ENCODE peak calls at places on chromosome 6, in nine cellular contexts. X, J, S, Y, P, G, Q, F and M are unnamed samples.

GRCh38 chr6:44247338-44248302 is 719 bp downstream of the HSP90AB1 start:
- DNase-seq in X (peak), J (peak), S (peak), Y (no peak), P (peak), G (peak), Q (peak), F (no peak), M (peak)

GRCh38 chr6:2471474-2471873 is 226.1 kb upstream of the GMDS start:
- DNase-seq in X (no peak), J (no peak), S (no peak), Y (no peak), P (no peak), G (no peak), Q (no peak), F (no peak), M (no peak)

GRCh38 chr6:126913658-126914057 is 204.8 kb upstream of the RSPO3 start:
- DNase-seq in X (no peak), J (no peak), S (no peak), Y (no peak), P (no peak), G (no peak), Q (no peak), F (no peak), M (no peak)

GRCh38 chr6:39938773-39939381 is 4.6 kb upstream of the MOCS1 start:
- DNase-seq in X (no peak), J (no peak), S (no peak), Y (no peak), P (no peak), G (no peak), Q (no peak), F (no peak), M (no peak)

GRCh38 chr6:87139236-87139635 is 16.1 kb upstream of the ZNF292 start:
- DNase-seq in X (peak), J (no peak), S (no peak), Y (peak), P (peak), G (no peak), Q (no peak), F (no peak), M (peak)

GRCh38 chr6:42786525-42786985 is 4.7 kb downstream of the BICRAL start:
- DNase-seq in X (no peak), J (no peak), S (no peak), Y (no peak), P (no peak), G (no peak), Q (no peak), F (no peak), M (no peak)

GRCh38 chr6:56570434-56571359 is 72.0 kb downstream of the DST start:
- DNase-seq in X (no peak), J (no peak), S (no peak), Y (peak), P (peak), G (no peak), Q (no peak), F (no peak), M (no peak)

GRCh38 chr6:144908004-144908403 is 622.9 kb downstream of the UTRN start:
- DNase-seq in X (no peak), J (no peak), S (no peak), Y (no peak), P (no peak), G (no peak), Q (no peak), F (no peak), M (no peak)

GRCh38 chr6:158686791-158687381 is 37.0 kb downstream of the SYTL3 start:
- DNase-seq in X (no peak), J (peak), S (no peak), Y (no peak), P (no peak), G (no peak), Q (no peak), F (no peak), M (no peak)

GRCh38 chr6:99711925-99712324 is 105.3 kb downstream of the PRDM13 start:
- DNase-seq in X (no peak), J (no peak), S (no peak), Y (no peak), P (no peak), G (peak), Q (no peak), F (no peak), M (no peak)

GRCh38 chr6:126268087-126268486 is 71.8 kb upstream of the CENPW start:
- DNase-seq in X (no peak), J (no peak), S (no peak), Y (no peak), P (peak), G (no peak), Q (no peak), F (no peak), M (no peak)

GRCh38 chr6:140043357-140043756 is 668.9 kb upstream of the CITED2 start:
- DNase-seq in X (no peak), J (no peak), S (no peak), Y (peak), P (no peak), G (no peak), Q (no peak), F (peak), M (no peak)

GRCh38 chr6:36268478-36269248 is 1.2 kb upstream of the PNPLA1 start:
- DNase-seq in X (no peak), J (no peak), S (no peak), Y (no peak), P (no peak), G (no peak), Q (no peak), F (no peak), M (no peak)

GRCh38 chr6:118892248-118893094 is 1.5 kb upstream of the ASF1A start:
- DNase-seq in X (no peak), J (no peak), S (no peak), Y (no peak), P (no peak), G (no peak), Q (no peak), F (no peak), M (no peak)

GRCh38 chr6:126625019-126625418 is 285.1 kb downstream of the CENPW start:
- DNase-seq in X (no peak), J (no peak), S (no peak), Y (no peak), P (no peak), G (no peak), Q (no peak), F (no peak), M (peak)

GRCh38 chr6:79005024-79005423 is 73.0 kb downstream of the PHIP start:
- DNase-seq in X (no peak), J (no peak), S (no peak), Y (no peak), P (no peak), G (no peak), Q (no peak), F (no peak), M (no peak)

GRCh38 chr6:151088599-151088935 is 151.2 kb upstream of the AKAP12 start:
- DNase-seq in X (no peak), J (no peak), S (no peak), Y (no peak), P (no peak), G (no peak), Q (no peak), F (no peak), M (no peak)

GRCh38 chr6:40510442-40510841 is 76.7 kb downstream of the LRFN2 start:
- DNase-seq in X (no peak), J (no peak), S (no peak), Y (no peak), P (peak), G (no peak), Q (no peak), F (no peak), M (no peak)

GRCh38 chr6:33787954-33788693 is 806 bp downstream of the LEMD2 start:
- DNase-seq in X (peak), J (peak), S (peak), Y (peak), P (peak), G (peak), Q (peak), F (peak), M (peak)

GRCh38 chr6:150418825-150419594 is 50.2 kb downstream of the IYD start:
- DNase-seq in X (peak), J (peak), S (peak), Y (peak), P (peak), G (peak), Q (peak), F (no peak), M (peak)

GRCh38 chr6:88166901-88167624 is 916 bp upstream of the CNR1 start:
- DNase-seq in X (no peak), J (no peak), S (no peak), Y (no peak), P (peak), G (peak), Q (peak), F (no peak), M (peak)

GRCh38 chr6:106488494-106489369 is 128.2 kb downstream of the CRYBG1 start:
- DNase-seq in X (no peak), J (no peak), S (no peak), Y (no peak), P (no peak), G (no peak), Q (no peak), F (no peak), M (no peak)

GRCh38 chr6:22147469-22147815 is 149.4 kb downstream of the PRL start:
- DNase-seq in X (no peak), J (no peak), S (no peak), Y (no peak), P (no peak), G (no peak), Q (no peak), F (no peak), M (no peak)

GRCh38 chr6:64736421-64736950 is 970.5 kb downstream of the EYS start:
- DNase-seq in X (no peak), J (no peak), S (no peak), Y (no peak), P (no peak), G (no peak), Q (no peak), F (no peak), M (no peak)

GRCh38 chr6:167471548-167471930 is 146.7 kb downstream of the TTLL2 start:
- DNase-seq in X (no peak), J (no peak), S (no peak), Y (no peak), P (no peak), G (no peak), Q (no peak), F (no peak), M (no peak)

GRCh38 chr6:40295251-40295949 is 291.8 kb downstream of the LRFN2 start:
- DNase-seq in X (no peak), J (no peak), S (no peak), Y (no peak), P (no peak), G (no peak), Q (no peak), F (no peak), M (no peak)

GRCh38 chr6:64013061-64013410 is 377.4 kb downstream of the PHF3 start:
- DNase-seq in X (no peak), J (no peak), S (no peak), Y (no peak), P (peak), G (no peak), Q (no peak), F (no peak), M (no peak)

GRCh38 chr6:8047466-8048292 is 16.5 kb downstream of the BLOC1S5 start:
- DNase-seq in X (no peak), J (no peak), S (no peak), Y (no peak), P (no peak), G (no peak), Q (no peak), F (no peak), M (no peak)

GRCh38 chr6:126377594-126378153 is 37.8 kb downstream of the CENPW start:
- DNase-seq in X (no peak), J (no peak), S (no peak), Y (no peak), P (no peak), G (no peak), Q (no peak), F (no peak), M (no peak)

GRCh38 chr6:85676086-85676729 is 33.5 kb upstream of the SYNCRIP start:
- DNase-seq in X (no peak), J (no peak), S (no peak), Y (no peak), P (no peak), G (no peak), Q (no peak), F (no peak), M (no peak)

GRCh38 chr6:154367333-154367732 is 10.7 kb upstream of the IPCEF1 start:
- DNase-seq in X (no peak), J (no peak), S (no peak), Y (no peak), P (no peak), G (no peak), Q (no peak), F (no peak), M (no peak)

GRCh38 chr6:163455553-163455952 is 41.0 kb downstream of the QKI start:
- DNase-seq in X (no peak), J (no peak), S (no peak), Y (no peak), P (no peak), G (no peak), Q (no peak), F (no peak), M (no peak)

GRCh38 chr6:24910331-24910849 is 25.4 kb downstream of the RIPOR2 start:
- DNase-seq in X (peak), J (no peak), S (no peak), Y (no peak), P (peak), G (peak), Q (no peak), F (no peak), M (peak)

GRCh38 chr6:121395736-121396135 is 39.7 kb upstream of the GJA1 start:
- DNase-seq in X (no peak), J (no peak), S (no peak), Y (no peak), P (no peak), G (no peak), Q (no peak), F (no peak), M (no peak)

GRCh38 chr6:144953552-144954240 is 668.6 kb downstream of the UTRN start:
- DNase-seq in X (peak), J (no peak), S (no peak), Y (no peak), P (no peak), G (no peak), Q (no peak), F (no peak), M (no peak)

GRCh38 chr6:108535079-108535742 is 25.5 kb upstream of the FOXO3 start:
- DNase-seq in X (no peak), J (no peak), S (no peak), Y (no peak), P (no peak), G (no peak), Q (no peak), F (no peak), M (no peak)
- TF ChIP-seq CTCF in X (no peak), J (no peak), S (no peak), Y (no peak), P (no peak), G (no peak), Q (no peak), F (no peak), M (no peak)

DNA sequence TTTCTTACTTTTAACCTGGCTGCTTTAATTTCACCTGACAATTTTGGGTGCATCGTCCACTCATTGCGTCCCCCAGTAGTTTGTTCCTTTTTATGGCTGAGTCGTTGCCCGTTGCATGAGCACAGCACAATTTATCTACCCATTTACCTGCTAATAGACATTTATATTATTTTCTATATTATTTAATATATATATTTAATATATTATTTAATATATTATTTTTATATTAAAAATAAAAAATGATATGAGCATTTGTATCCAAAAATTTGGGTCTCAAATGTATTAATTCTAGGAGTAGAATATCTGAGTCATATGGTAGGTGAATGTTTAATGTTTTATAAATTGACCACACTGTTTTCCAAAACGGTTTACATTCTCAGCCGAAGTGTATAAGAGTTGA is 300.2 kb downstream of the THBS2 start:
- DNase-seq in X (no peak), J (no peak), S (no peak), Y (no peak), P (no peak), G (no peak), Q (no peak), F (no peak), M (no peak)
- TF ChIP-seq CTCF in X (no peak), J (no peak), S (no peak), Y (no peak), P (no peak), G (no peak), Q (no peak), F (no peak), M (no peak)

DNA sequence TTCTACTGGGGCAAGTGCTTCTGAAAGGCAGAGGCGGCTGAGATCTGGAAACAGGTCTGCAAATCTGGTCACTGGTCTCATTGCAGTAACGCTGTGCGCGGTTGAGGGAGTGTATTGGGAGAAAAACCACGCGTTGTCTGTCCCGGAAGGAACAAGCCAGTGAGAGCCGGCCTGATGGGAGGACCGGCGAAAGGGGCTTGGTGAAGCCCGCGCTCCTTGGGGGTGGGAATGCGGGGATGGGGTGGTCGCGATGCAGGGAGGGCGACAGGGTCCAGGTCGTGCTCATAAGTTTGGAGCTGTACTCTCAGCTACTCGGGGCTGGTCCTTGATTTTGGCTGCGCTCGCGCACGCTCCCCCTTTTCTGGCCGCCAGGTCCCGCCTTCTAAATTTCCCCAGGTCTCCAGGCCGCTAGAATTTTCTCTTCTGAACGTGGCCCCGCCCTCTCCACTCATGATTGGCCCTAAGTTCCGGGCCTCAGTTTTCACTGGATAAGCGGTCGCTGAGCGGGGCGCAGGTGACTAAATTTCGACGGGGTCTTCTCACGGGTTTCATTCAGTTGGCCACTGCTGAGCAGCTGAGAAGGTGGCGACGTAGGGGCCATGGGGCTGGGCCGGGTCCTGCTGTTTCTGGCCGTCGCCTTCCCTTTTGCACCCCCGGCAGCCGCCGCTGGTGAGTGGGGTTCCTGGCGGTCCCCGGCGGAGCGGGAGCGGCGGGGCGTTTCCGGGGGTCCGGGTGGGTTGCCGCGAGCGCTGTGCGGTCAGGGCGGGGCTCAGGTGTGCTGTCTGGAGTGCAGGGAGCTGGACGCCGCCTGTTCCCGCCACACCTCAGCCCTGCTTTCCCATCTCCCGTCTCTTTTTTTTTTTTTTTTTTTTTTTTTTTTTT is at the start of gene MICB:
- DNase-seq in X (peak), J (peak), S (peak), Y (peak), P (peak), G (peak), Q (peak), F (no peak), M (peak)
- TF ChIP-seq CTCF in X (peak), J (no peak), S (no peak), Y (no peak), P (no peak), G (no peak), Q (no peak), F (no peak), M (no peak)

DNA sequence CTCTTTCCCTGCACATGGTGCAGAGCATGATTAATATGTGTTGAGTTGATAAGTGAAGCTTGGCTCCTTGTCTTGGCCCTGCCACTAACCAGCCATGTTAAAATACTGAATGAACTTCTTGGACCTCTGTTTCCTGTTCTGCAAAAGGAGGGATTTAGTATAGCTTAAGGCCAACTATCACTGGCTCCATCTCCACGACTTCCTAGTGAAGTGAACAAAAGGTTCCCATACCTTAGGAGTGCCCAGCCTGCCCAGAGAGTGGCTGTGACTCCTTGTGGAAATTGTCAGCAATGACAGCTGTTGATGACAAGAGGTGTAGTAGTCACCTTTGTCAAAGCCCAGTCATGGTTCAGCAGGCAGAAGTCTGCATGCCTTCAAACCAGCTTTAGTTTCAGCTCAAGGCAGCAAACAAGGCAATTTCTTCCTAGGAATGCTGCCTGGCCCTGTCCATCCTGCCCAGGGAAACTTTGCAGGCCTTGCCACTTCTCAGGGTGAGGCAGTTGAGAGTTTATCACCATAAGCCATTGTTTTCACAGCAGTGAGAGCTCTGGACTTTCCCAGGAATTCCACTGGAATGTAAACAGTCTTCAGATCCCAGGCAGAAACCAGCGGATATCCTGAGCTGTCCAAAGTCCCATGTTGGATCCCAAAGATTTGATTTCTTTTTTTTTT is 169.7 kb upstream of the TNFAIP3 start:
- DNase-seq in X (no peak), J (no peak), S (no peak), Y (no peak), P (no peak), G (no peak), Q (no peak), F (peak), M (peak)
- TF ChIP-seq CTCF in X (no peak), J (no peak), S (no peak), Y (no peak), P (no peak), G (no peak), Q (no peak), F (no peak), M (peak)